ENCODE peak calls at places on chromosomes 3 and 15, in nine cellular contexts. N, L, G, R, O, X, E, V and K are unnamed samples.

GRCh38 chr3:126961791-126962461 is 21.0 kb upstream of the PLXNA1 start:
- DNase-seq in N (peak), X (no peak), E (no peak), L (no peak), V (no peak), R (no peak), G (no peak), O (no peak), K (no peak)

GRCh38 chr3:31481697-31482096 is 51.0 kb upstream of the STT3B start:
- DNase-seq in N (no peak), V (no peak), R (no peak), E (no peak), L (no peak), G (no peak), O (no peak), X (no peak), K (no peak)

GRCh38 chr15:85941186-85941855 is 138.3 kb upstream of the AGBL1 start:
- DNase-seq in X (no peak), E (no peak), N (peak), G (no peak), O (no peak), L (no peak), V (no peak), R (no peak), K (no peak)

GRCh38 chr3:43465109-43465508 is 156.7 kb downstream of the ANO10 start:
- DNase-seq in O (no peak), V (no peak), R (no peak), G (no peak), N (no peak), X (no peak), E (no peak), L (no peak), K (no peak)

GRCh38 chr3:196287066-196287404 is 491 bp downstream of the PCYT1A start:
- DNase-seq in V (no peak), E (no peak), G (peak), L (peak), O (peak), X (peak), N (peak), R (no peak), K (no peak)

GRCh38 chr3:50192689-50193141 is 1.3 kb downstream of the GNAT1 start:
- DNase-seq in E (peak), V (peak), X (peak), O (peak), N (peak), R (peak), L (peak), G (peak), K (peak)

GRCh38 chr15:85000937-85001336 is 19.3 kb downstream of the PDE8A start:
- DNase-seq in O (no peak), G (no peak), R (no peak), E (no peak), V (no peak), X (no peak), N (no peak), L (no peak), K (no peak)

GRCh38 chr3:44648564-44649229 is at the start of gene ZNF35:
- DNase-seq in O (peak), V (peak), R (peak), N (peak), G (no peak), E (no peak), L (peak), X (peak), K (peak)

GRCh38 chr3:17040322-17040721 is 155.6 kb downstream of the PLCL2 start:
- DNase-seq in R (no peak), E (no peak), L (no peak), N (no peak), O (no peak), X (no peak), G (no peak), V (no peak), K (no peak)

GRCh38 chr3:182309120-182309519 is 484.2 kb upstream of the ATP11B start:
- DNase-seq in G (no peak), L (peak), X (no peak), N (no peak), O (no peak), E (no peak), V (no peak), R (no peak), K (no peak)

GRCh38 chr3:194396561-194396896 is 2.5 kb downstream of the GP5 start:
- DNase-seq in E (no peak), V (no peak), N (no peak), G (no peak), X (no peak), L (no peak), R (no peak), O (no peak), K (no peak)

GRCh38 chr3:122810706-122811105 is 15.8 kb downstream of the SLC49A4 start:
- DNase-seq in L (no peak), X (no peak), N (no peak), V (no peak), O (no peak), E (no peak), R (no peak), G (no peak), K (no peak)

GRCh38 chr15:79682285-79682684 is 214.5 kb downstream of the MTHFS start:
- DNase-seq in L (no peak), N (peak), R (no peak), O (no peak), V (peak), E (no peak), G (no peak), X (peak), K (no peak)

GRCh38 chr3:124131158-124132115 is 139.5 kb upstream of the ROPN1 start:
- DNase-seq in O (no peak), V (no peak), R (no peak), E (no peak), N (no peak), L (no peak), X (no peak), G (no peak), K (no peak)

GRCh38 chr3:114867359-114867758 is 279.7 kb downstream of the ZBTB20 start:
- DNase-seq in L (no peak), X (no peak), R (no peak), V (no peak), E (no peak), N (no peak), G (no peak), O (no peak), K (no peak)

GRCh38 chr15:92807971-92808571 is 92.1 kb upstream of the CHD2 start:
- DNase-seq in E (peak), L (peak), N (no peak), X (no peak), O (peak), R (no peak), V (no peak), G (peak), K (no peak)

GRCh38 chr3:72044231-72044935 is 259.4 kb upstream of the PROK2 start:
- DNase-seq in L (no peak), G (no peak), E (no peak), R (no peak), O (no peak), X (no peak), V (no peak), N (no peak), K (no peak)

GRCh38 chr3:194967126-194968117 is 281.7 kb downstream of the FAM43A start:
- DNase-seq in X (no peak), V (peak), R (peak), G (no peak), N (no peak), L (no peak), O (peak), E (no peak), K (peak)

GRCh38 chr3:189683576-189684255 is 52.5 kb downstream of the TP63 start:
- DNase-seq in R (no peak), O (no peak), X (no peak), V (no peak), E (no peak), N (no peak), L (no peak), G (no peak), K (no peak)

GRCh38 chr3:170205302-170205701 is 16.9 kb upstream of the PRKCI start:
- DNase-seq in O (no peak), E (no peak), X (no peak), N (peak), L (no peak), V (no peak), R (no peak), G (no peak), K (no peak)

GRCh38 chr15:75352186-75352585 is 5.3 kb downstream of the NEIL1 start:
- DNase-seq in V (no peak), L (no peak), E (no peak), N (no peak), O (no peak), G (no peak), R (no peak), X (no peak), K (no peak)

GRCh38 chr3:71258116-71258515 is 325.4 kb downstream of the FOXP1 start:
- DNase-seq in N (peak), L (no peak), O (no peak), X (no peak), G (no peak), R (no peak), E (no peak), V (no peak), K (no peak)

GRCh38 chr3:149317072-149317471 is 16.4 kb downstream of the TM4SF18 start:
- DNase-seq in X (no peak), R (no peak), V (no peak), E (no peak), L (no peak), G (no peak), O (no peak), N (no peak), K (no peak)

GRCh38 chr3:177005718-177006405 is 191.4 kb downstream of the TBL1XR1 start:
- DNase-seq in E (no peak), R (no peak), X (no peak), V (no peak), O (no peak), L (no peak), G (no peak), N (peak), K (no peak)

GRCh38 chr3:73255609-73256029 is 194.2 kb downstream of the EBLN2 start:
- DNase-seq in V (no peak), E (no peak), L (no peak), X (no peak), N (peak), G (no peak), O (peak), R (no peak), K (peak)

GRCh38 chr3:56219894-56220805 is 248.1 kb downstream of the ERC2 start:
- DNase-seq in R (no peak), O (no peak), V (no peak), G (no peak), N (no peak), X (no peak), E (no peak), L (no peak), K (no peak)